ENCODE peak calls at places on chromosome 2, in four cellular contexts. V, M, I and J are unnamed samples.

GRCh38 chr2:125167152-125167551 is 1142.1 kb downstream of the CNTNAP5 start:
- DNase-seq in V (no peak), M (peak), I (no peak), J (no peak)

GRCh38 chr2:178927173-178927572 is 120.0 kb upstream of the TTN start:
- DNase-seq in V (no peak), M (no peak), I (no peak), J (no peak)

GRCh38 chr2:133972786-133973185 is 281.1 kb upstream of the MGAT5 start:
- DNase-seq in V (no peak), M (peak), I (no peak), J (no peak)

GRCh38 chr2:23293063-23293462 is 91.9 kb upstream of the KLHL29 start:
- DNase-seq in V (no peak), M (no peak), I (no peak), J (no peak)

GRCh38 chr2:20448246-20449046 is 1.6 kb downstream of the RHOB start:
- DNase-seq in V (peak), M (peak), I (peak), J (no peak)

GRCh38 chr2:64980192-64980591 is 9.0 kb upstream of the SLC1A4 start:
- DNase-seq in V (no peak), M (no peak), I (no peak), J (no peak)

GRCh38 chr2:201860541-201861154 is 54.3 kb downstream of the CDK15 start:
- DNase-seq in V (peak), M (peak), I (peak), J (peak)

GRCh38 chr2:136212426-136213378 is 94.8 kb upstream of the CXCR4 start:
- DNase-seq in V (peak), M (no peak), I (no peak), J (no peak)

GRCh38 chr2:149329470-149330126 is 789 bp upstream of the LYPD6 start:
- DNase-seq in V (peak), M (peak), I (peak), J (peak)

GRCh38 chr2:172555522-172556283 is at the start of gene PDK1:
- DNase-seq in V (peak), M (peak), I (peak), J (peak)

GRCh38 chr2:27010139-27010538 is 22.6 kb upstream of the TMEM214 start:
- DNase-seq in V (no peak), M (no peak), I (no peak), J (no peak)

GRCh38 chr2:216665717-216666116 is 29.6 kb downstream of the IGFBP5 start:
- DNase-seq in V (peak), M (no peak), I (peak), J (peak)

GRCh38 chr2:72694715-72695496 is 130.9 kb downstream of the EXOC6B start:
- DNase-seq in V (peak), M (peak), I (no peak), J (no peak)

GRCh38 chr2:232707076-232707475 is 9.9 kb downstream of the GIGYF2 start:
- DNase-seq in V (no peak), M (no peak), I (no peak), J (no peak)

GRCh38 chr2:119764832-119765231 is 5.1 kb downstream of the PTPN4 start:
- DNase-seq in V (no peak), M (no peak), I (no peak), J (no peak)

GRCh38 chr2:234550511-234551107 is 53.7 kb upstream of the ARL4C start:
- DNase-seq in V (peak), M (peak), I (peak), J (peak)

GRCh38 chr2:53130441-53130943 is 637.1 kb upstream of the CHAC2 start:
- DNase-seq in V (no peak), M (peak), I (no peak), J (no peak)

GRCh38 chr2:209526541-209526940 is 102.7 kb downstream of the MAP2 start:
- DNase-seq in V (no peak), M (peak), I (no peak), J (no peak)

GRCh38 chr2:16546128-16546754 is 119.4 kb downstream of the CYRIA start:
- DNase-seq in V (peak), M (peak), I (peak), J (peak)

GRCh38 chr2:105328281-105329196 is 996 bp downstream of the TGFBRAP1 start:
- DNase-seq in V (peak), M (peak), I (no peak), J (no peak)

GRCh38 chr2:119766944-119767343 is 7.2 kb downstream of the PTPN4 start:
- DNase-seq in V (peak), M (no peak), I (no peak), J (no peak)

GRCh38 chr2:120750488-120751210 is 15.0 kb downstream of the GLI2 start:
- DNase-seq in V (no peak), M (peak), I (peak), J (no peak)

GRCh38 chr2:197628043-197628500 is 47.3 kb downstream of the RFTN2 start:
- DNase-seq in V (no peak), M (peak), I (no peak), J (peak)

GRCh38 chr2:175880-176800 is 87.7 kb downstream of the SH3YL1 start:
- DNase-seq in V (no peak), M (peak), I (no peak), J (no peak)

GRCh38 chr2:201108341-201108740 is 7.6 kb upstream of the CFLAR start:
- DNase-seq in V (no peak), M (no peak), I (no peak), J (no peak)

DNA sequence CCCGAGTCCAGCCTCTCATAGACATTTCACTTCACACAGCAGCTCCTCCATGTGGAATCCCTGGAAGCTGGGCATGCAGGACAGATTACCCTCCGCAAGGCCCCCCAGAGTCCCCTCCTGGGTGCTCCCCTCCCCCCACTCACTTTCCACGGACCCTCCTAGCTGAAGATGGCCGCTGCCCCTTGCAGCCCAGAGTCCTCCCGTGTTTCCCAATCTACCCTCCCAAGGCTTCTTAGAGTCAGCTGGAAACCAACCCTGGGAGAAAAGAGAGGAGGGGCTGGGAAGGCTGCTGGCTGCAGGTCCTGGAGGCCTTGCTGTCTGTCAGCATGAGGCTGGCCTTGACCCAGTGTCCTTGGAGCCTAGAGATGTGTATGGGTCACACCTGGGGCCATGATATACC is 49.0 kb upstream of the HAAO start:
- DNase-seq in V (no peak), M (no peak), I (no peak), J (no peak)
- H4K8ac ChIP-seq in V (no peak), M (no peak), I (no peak), J (no peak)

GRCh38 chr2:85858841-85859240 is 29.9 kb downstream of the ST3GAL5 start:
- DNase-seq in V (no peak), M (no peak), I (no peak), J (no peak)

GRCh38 chr2:85861180-85861579 is 27.6 kb downstream of the ST3GAL5 start:
- DNase-seq in V (no peak), M (no peak), I (no peak), J (no peak)

GRCh38 chr2:85862426-85862825 is 26.4 kb downstream of the ST3GAL5 start:
- DNase-seq in V (no peak), M (peak), I (no peak), J (no peak)

GRCh38 chr2:85864654-85865053 is 24.1 kb downstream of the ST3GAL5 start:
- DNase-seq in V (no peak), M (no peak), I (no peak), J (no peak)

GRCh38 chr2:85861650-85862049 is 27.1 kb downstream of the ST3GAL5 start:
- DNase-seq in V (no peak), M (no peak), I (no peak), J (no peak)
- H3K9ac ChIP-seq in V (no peak), M (no peak), I (no peak), J (no peak)

DNA sequence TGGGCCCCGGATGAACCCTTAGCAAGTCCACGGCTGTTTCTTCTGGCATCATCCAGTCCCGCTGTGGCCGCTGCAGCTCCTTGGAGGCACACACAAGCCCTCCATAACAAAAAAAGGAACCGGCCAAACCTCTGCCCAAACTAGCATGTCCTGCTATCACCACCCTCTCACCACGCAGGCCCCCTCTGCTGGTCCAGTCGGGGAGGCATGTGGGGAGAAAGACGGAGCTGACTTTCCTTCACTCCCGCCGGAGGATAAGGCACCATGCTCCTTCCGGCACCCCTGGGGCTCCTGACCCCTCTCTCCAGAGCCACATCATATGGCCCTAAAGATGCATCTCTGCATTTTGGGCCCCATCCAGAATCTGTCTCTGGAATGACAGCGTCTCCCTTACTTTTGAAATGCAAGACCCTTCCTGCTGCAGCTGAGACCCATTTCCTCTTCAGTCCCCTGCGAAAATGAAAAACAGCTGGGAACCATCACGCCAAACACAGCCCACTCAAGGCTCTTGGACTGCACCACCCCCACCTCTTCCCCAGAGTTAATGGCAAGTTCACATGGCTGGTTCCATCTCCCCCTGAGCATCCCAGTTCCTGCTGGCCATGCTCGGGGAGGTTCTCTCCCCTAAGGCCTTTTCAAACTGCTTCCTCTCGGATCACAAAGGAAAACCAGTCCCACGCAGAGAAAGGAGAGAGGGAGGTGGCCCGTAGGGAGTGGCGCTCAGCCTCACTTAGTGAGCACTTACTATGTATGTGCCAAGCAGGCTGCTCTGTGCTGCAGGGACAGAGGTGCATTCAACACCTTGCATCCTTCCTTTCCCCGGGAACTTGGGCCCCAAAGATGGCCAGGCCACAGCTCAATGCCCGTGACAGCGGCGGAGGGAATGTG is 35.2 kb upstream of the MLPH start:
- DNase-seq in V (peak), M (peak), I (peak), J (no peak)
- H4K8ac ChIP-seq in V (no peak), M (peak), I (no peak), J (no peak)

GRCh38 chr2:191693778-191694177 is 15.8 kb downstream of the NABP1 start:
- DNase-seq in V (no peak), M (no peak), I (no peak), J (no peak)

GRCh38 chr2:191693151-191693550 is 15.2 kb downstream of the NABP1 start:
- DNase-seq in V (no peak), M (no peak), I (no peak), J (no peak)

GRCh38 chr2:191699341-191699945 is 21.5 kb downstream of the NABP1 start:
- DNase-seq in V (no peak), M (no peak), I (no peak), J (no peak)

GRCh38 chr2:191696001-191696400 is 18.1 kb downstream of the NABP1 start:
- DNase-seq in V (no peak), M (peak), I (no peak), J (no peak)

DNA sequence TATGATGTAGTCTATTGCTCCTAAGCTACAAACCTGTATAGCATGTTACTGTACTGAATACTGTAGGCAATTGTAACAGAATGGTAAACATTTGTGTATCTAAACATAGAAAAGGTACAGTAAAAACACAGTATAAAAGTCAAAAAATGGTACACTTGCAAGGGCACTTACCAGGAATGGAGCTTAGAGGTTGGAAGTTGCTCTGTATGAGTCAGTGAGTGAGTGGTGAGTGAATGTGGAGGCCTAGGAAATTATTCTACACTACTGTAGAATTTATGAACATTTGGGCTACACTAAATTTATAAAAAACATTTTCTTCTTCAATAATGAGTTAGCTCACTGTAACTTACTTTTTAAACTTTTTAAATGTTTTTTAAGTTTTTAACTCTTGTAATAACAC is 19.0 kb downstream of the NABP1 start:
- DNase-seq in V (no peak), M (no peak), I (no peak), J (no peak)
- H3K9ac ChIP-seq in V (no peak), M (no peak), I (no peak), J (no peak)

GRCh38 chr2:73986085-73986680 is 1.5 kb downstream of the TET3 start:
- DNase-seq in V (no peak), M (no peak), I (no peak), J (no peak)
- H4K8ac ChIP-seq in V (no peak), M (peak), I (no peak), J (no peak)

GRCh38 chr2:38788306-38788705 is 10.3 kb downstream of the GEMIN6 start:
- DNase-seq in V (no peak), M (no peak), I (no peak), J (no peak)
- H3K9ac ChIP-seq in V (no peak), M (no peak), I (no peak), J (no peak)

DNA sequence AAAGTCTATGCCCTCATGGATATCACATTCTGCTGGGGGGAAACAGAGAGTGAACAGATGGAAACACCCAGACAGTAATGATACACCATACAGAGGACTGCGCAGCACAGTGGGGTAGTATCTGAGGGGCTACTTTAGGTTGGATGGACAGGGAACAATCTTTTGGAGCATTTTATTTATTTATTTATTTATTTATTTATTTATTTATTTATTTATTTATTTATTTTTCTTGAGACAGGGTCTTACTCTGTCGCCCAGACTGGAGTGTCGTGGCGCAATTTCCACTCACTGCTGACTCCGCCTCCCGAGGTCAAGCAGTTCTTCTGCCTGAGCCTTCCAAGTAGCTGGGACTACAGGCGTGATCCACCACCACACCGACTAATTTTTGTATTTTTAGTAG is 89.2 kb downstream of the TGOLN2 start:
- DNase-seq in V (no peak), M (no peak), I (no peak), J (no peak)
- H4K8ac ChIP-seq in V (no peak), M (no peak), I (no peak), J (no peak)

GRCh38 chr2:225184948-225185347 is 142.7 kb upstream of the DOCK10 start:
- DNase-seq in V (no peak), M (no peak), I (no peak), J (no peak)

GRCh38 chr2:225177098-225177497 is 134.8 kb upstream of the DOCK10 start:
- DNase-seq in V (peak), M (peak), I (no peak), J (no peak)

GRCh38 chr2:225182126-225182525 is 139.9 kb upstream of the DOCK10 start:
- DNase-seq in V (peak), M (no peak), I (peak), J (peak)
- H3K9ac ChIP-seq in V (no peak), M (no peak), I (no peak), J (no peak)

DNA sequence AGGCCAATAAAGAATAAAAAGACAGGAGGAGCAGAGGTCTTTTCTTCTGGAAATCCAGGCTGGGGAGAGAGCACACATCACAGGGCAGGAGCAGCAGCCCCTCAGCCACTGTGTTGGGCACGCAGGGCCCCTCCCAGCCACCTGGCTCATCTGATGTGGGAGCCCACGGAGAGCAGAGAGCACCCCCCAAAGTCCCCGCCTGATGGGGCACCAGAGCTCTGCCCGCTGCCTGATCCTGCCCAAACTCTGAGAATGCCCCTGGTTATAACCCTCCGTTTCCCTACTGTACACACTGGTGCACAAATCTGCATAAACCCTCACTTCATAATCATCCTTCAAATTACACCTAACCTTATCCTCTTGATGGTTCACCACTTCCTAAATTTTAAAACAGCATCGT is 111.3 kb downstream of the HDAC4 start:
- DNase-seq in V (no peak), M (no peak), I (no peak), J (no peak)
- H4K8ac ChIP-seq in V (no peak), M (no peak), I (no peak), J (no peak)

GRCh38 chr2:55000335-55000734 is 49.9 kb downstream of the RTN4 start:
- DNase-seq in V (no peak), M (no peak), I (no peak), J (no peak)

GRCh38 chr2:54995553-54995952 is 54.7 kb downstream of the RTN4 start:
- DNase-seq in V (no peak), M (no peak), I (no peak), J (no peak)

GRCh38 chr2:54999182-54999581 is 51.1 kb downstream of the RTN4 start:
- DNase-seq in V (no peak), M (peak), I (no peak), J (no peak)

DNA sequence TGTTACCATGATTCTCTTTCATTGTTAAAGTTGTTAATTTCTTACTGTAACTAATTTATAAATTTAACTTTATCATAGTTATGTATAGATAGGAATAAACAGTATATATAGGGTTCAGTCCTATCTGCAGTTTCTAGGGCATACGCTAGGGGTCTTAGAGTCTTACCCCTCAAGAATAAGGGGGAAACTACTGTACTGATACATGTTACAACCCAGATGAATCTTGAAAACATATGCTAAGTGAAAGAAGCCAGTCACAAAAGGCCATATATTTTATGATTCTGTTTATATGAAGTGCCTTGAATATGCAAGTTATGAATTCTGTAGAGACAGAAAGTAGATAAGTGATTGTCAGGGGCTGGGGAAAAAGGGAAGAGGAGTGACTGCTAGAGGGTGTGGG is 52.4 kb downstream of the RTN4 start:
- DNase-seq in V (no peak), M (no peak), I (no peak), J (no peak)
- H3K9ac ChIP-seq in V (no peak), M (no peak), I (no peak), J (no peak)